ENCODE peak calls at places on chromosomes 7 and 10, in nine cellular contexts. V is GM18507; J is adrenal gland; A is effector memory CD8-positive, alpha-beta T cell; S is renal cortical epithelial cell; D is stimulated activated CD8-positive, alpha-beta memory T cell treated with anti-CD3 and anti-CD28 coated beads, Interleukin-15, amount 100 ng/mL, for 4 hours; E is HT1080; Q is activated CD4-positive, CD25-positive, alpha-beta regulatory T cell; R is A549. F is an unnamed sample.

GRCh38 chr10:85492684-85493083 is 873.9 kb downstream of the GRID1 start:
- DNase-seq in Q (no peak), E (no peak), D (no peak), R (no peak), S (no peak), J (no peak), V (no peak), A (no peak), F (no peak)

GRCh38 chr10:23291551-23292334 is 52.9 kb downstream of the C10orf67 start:
- DNase-seq in A (no peak), V (no peak), Q (no peak), S (no peak), R (no peak), D (no peak), E (no peak), J (no peak), F (no peak)

GRCh38 chr10:10542368-10542961 is 475.2 kb upstream of the CELF2 start:
- DNase-seq in V (no peak), E (no peak), R (no peak), S (no peak), Q (no peak), D (no peak), A (no peak), J (no peak), F (no peak)

GRCh38 chr7:16504019-16504418 is 22.6 kb upstream of the LRRC72 start:
- DNase-seq in R (peak), S (peak), J (no peak), V (no peak), D (no peak), Q (no peak), E (peak), A (no peak), F (no peak)

GRCh38 chr7:45148653-45148973 is 9.0 kb upstream of the RAMP3 start:
- DNase-seq in Q (no peak), S (no peak), A (no peak), J (no peak), V (no peak), R (no peak), D (no peak), E (no peak), F (no peak)

GRCh38 chr7:33807779-33808482 is 97.4 kb upstream of the BMPER start:
- DNase-seq in A (no peak), E (peak), J (no peak), V (no peak), R (peak), S (peak), D (no peak), Q (no peak), F (peak)

GRCh38 chr10:124348801-124349200 is 69.9 kb downstream of the OAT start:
- DNase-seq in D (no peak), E (no peak), V (no peak), S (no peak), A (no peak), Q (no peak), J (no peak), R (no peak), F (no peak)

GRCh38 chr10:78664929-78665525 is 403.7 kb upstream of the ZMIZ1 start:
- DNase-seq in S (peak), J (no peak), V (no peak), Q (no peak), D (no peak), E (peak), A (no peak), R (peak), F (no peak)

GRCh38 chr7:1459930-1460756 is 873 bp upstream of the MICALL2 start:
- DNase-seq in D (no peak), E (no peak), R (no peak), J (peak), V (no peak), S (no peak), A (peak), Q (no peak), F (no peak)

GRCh38 chr10:108250954-108251620 is 1086.6 kb upstream of the SORCS1 start:
- DNase-seq in E (peak), J (no peak), V (no peak), D (no peak), A (no peak), R (no peak), S (no peak), Q (no peak), F (no peak)

GRCh38 chr10:75941181-75941580 is 509.8 kb downstream of the LRMDA start:
- DNase-seq in J (no peak), E (no peak), R (no peak), D (no peak), Q (no peak), S (no peak), V (no peak), A (no peak), F (no peak)

GRCh38 chr10:47380341-47381215 is 3.5 kb downstream of the ZNF488 start:
- DNase-seq in V (no peak), D (no peak), J (no peak), Q (no peak), E (no peak), S (peak), R (no peak), A (no peak), F (no peak)

GRCh38 chr7:116169060-116169459 is 41.3 kb upstream of the TES start:
- DNase-seq in Q (no peak), V (no peak), A (no peak), J (no peak), D (no peak), E (peak), S (peak), R (peak), F (no peak)

GRCh38 chr7:39700165-39700564 is 76.8 kb downstream of the RALA start:
- DNase-seq in J (no peak), A (no peak), V (no peak), S (no peak), E (no peak), Q (no peak), D (no peak), R (no peak), F (no peak)

GRCh38 chr7:37247881-37248280 is 200.8 kb downstream of the ELMO1 start:
- DNase-seq in E (peak), Q (no peak), R (peak), V (no peak), S (peak), J (peak), A (no peak), D (no peak), F (no peak)

GRCh38 chr10:44009891-44010290 is 361.2 kb upstream of the ZNF32 start:
- DNase-seq in A (no peak), V (no peak), R (no peak), E (no peak), S (no peak), D (no peak), Q (no peak), J (no peak), F (no peak)

GRCh38 chr10:119630300-119630699 is 20.9 kb upstream of the BAG3 start:
- DNase-seq in V (no peak), D (no peak), E (no peak), A (no peak), J (no peak), R (no peak), Q (no peak), S (no peak), F (no peak)

GRCh38 chr7:2468227-2468626 is 8.0 kb downstream of the GRIFIN start:
- DNase-seq in E (no peak), D (no peak), R (no peak), V (no peak), A (no peak), J (no peak), S (no peak), Q (no peak), F (no peak)

GRCh38 chr7:11935905-11936304 is 103.9 kb upstream of the THSD7A start:
- DNase-seq in R (no peak), Q (no peak), S (peak), D (no peak), A (no peak), J (no peak), V (no peak), E (no peak), F (no peak)

GRCh38 chr7:123191132-123191531 is 8.6 kb downstream of the SLC13A1 start:
- DNase-seq in S (peak), Q (no peak), A (no peak), R (peak), V (no peak), E (peak), J (no peak), D (no peak), F (no peak)

GRCh38 chr10:30915141-30915540 is 116.5 kb downstream of the ZNF438 start:
- DNase-seq in R (no peak), D (no peak), V (no peak), E (no peak), A (no peak), J (no peak), Q (no peak), S (no peak), F (no peak)

GRCh38 chr7:154744226-154744860 is 258.6 kb downstream of the PAXIP1 start:
- DNase-seq in R (peak), D (no peak), V (peak), A (no peak), Q (no peak), E (peak), S (no peak), J (peak), F (no peak)

GRCh38 chr7:108459922-108460551 is 3.8 kb upstream of the NRCAM start:
- DNase-seq in Q (no peak), D (no peak), A (no peak), S (peak), E (peak), J (peak), R (peak), V (no peak), F (no peak)

GRCh38 chr7:1758417-1758858 is 88.4 kb downstream of the ELFN1 start:
- DNase-seq in E (peak), A (no peak), R (peak), Q (no peak), V (no peak), J (no peak), D (no peak), S (no peak), F (no peak)

GRCh38 chr7:50463035-50463434 is 12.9 kb upstream of the FIGNL1 start:
- DNase-seq in R (no peak), E (no peak), S (no peak), D (no peak), A (no peak), V (no peak), Q (no peak), J (no peak), F (no peak)

GRCh38 chr7:130903358-130903974 is 169.5 kb upstream of the KLF14 start:
- DNase-seq in D (no peak), J (peak), Q (no peak), S (peak), V (no peak), A (no peak), R (peak), E (peak), F (no peak)

GRCh38 chr10:90912176-90912575 is 8.7 kb downstream of the ANKRD1 start:
- DNase-seq in J (no peak), A (no peak), R (no peak), V (no peak), S (no peak), E (no peak), D (no peak), Q (no peak), F (no peak)

GRCh38 chr10:10992072-10992471 is 25.6 kb upstream of the CELF2 start:
- DNase-seq in R (no peak), V (no peak), J (no peak), D (no peak), E (no peak), Q (no peak), A (no peak), S (no peak), F (no peak)

GRCh38 chr10:86339226-86339865 is 27.2 kb downstream of the GRID1 start:
- DNase-seq in R (no peak), A (no peak), S (no peak), Q (no peak), D (no peak), V (no peak), E (no peak), J (no peak), F (no peak)

GRCh38 chr10:94292448-94293118 is 70.2 kb downstream of the NOC3L start:
- DNase-seq in S (no peak), E (peak), V (no peak), R (no peak), A (no peak), Q (no peak), D (no peak), J (peak), F (no peak)

GRCh38 chr10:100811752-100812750 is 66.7 kb downstream of the PAX2 start:
- DNase-seq in E (no peak), S (no peak), D (no peak), Q (no peak), V (no peak), R (no peak), A (no peak), J (no peak), F (no peak)